ENCODE peak calls at places on chromosomes 2 and 18, in four cellular contexts. W is suprapubic skin, Y is left ventricle myocardium inferior, T is skeletal muscle cell. S is an unnamed sample.

GRCh38 chr2:19786408-19787058 is 115.2 kb downstream of the TTC32 start:
- DNase-seq in Y (no peak), T (peak), W (no peak), S (peak)

GRCh38 chr18:62436636-62437519 is 85.9 kb upstream of the ZCCHC2 start:
- DNase-seq in T (peak), W (peak), Y (peak), S (no peak)

GRCh38 chr2:227411320-227411989 is 23.7 kb upstream of the SCYGR1 start:
- DNase-seq in W (no peak), Y (no peak), T (no peak), S (peak)

GRCh38 chr18:36354989-36355388 is 57.5 kb downstream of the FHOD3 start:
- DNase-seq in Y (no peak), W (no peak), T (peak), S (no peak)

GRCh38 chr18:6024740-6025139 is 129.4 kb upstream of the TMEM200C start:
- DNase-seq in Y (no peak), W (no peak), T (no peak), S (no peak)

GRCh38 chr2:46824611-46825010 is 91.0 kb downstream of the MCFD2 start:
- DNase-seq in W (no peak), Y (no peak), T (no peak), S (no peak)

GRCh38 chr2:189131986-189132385 is 47.6 kb downstream of the COL5A2 start:
- DNase-seq in T (no peak), W (no peak), Y (no peak), S (no peak)

GRCh38 chr2:72276876-72277275 is 129.2 kb upstream of the CYP26B1 start:
- DNase-seq in W (no peak), Y (no peak), T (no peak), S (no peak)

GRCh38 chr2:17713291-17713690 is 40.3 kb downstream of the SMC6 start:
- DNase-seq in W (no peak), Y (no peak), T (no peak), S (no peak)

GRCh38 chr18:44681611-44682010 is 923 bp downstream of the SETBP1 start:
- DNase-seq in W (no peak), T (no peak), Y (no peak), S (no peak)

GRCh38 chr18:21740724-21741510 is at the start of gene MIB1:
- DNase-seq in Y (peak), T (peak), W (peak), S (no peak)

GRCh38 chr18:388198-388597 is 112.3 kb downstream of the COLEC12 start:
- DNase-seq in W (no peak), Y (no peak), T (no peak), S (no peak)

GRCh38 chr2:16030206-16031054 is 90.1 kb downstream of the MYCN start:
- DNase-seq in W (no peak), Y (no peak), T (no peak), S (no peak)

GRCh38 chr2:19611491-19612332 is 253.3 kb upstream of the OSR1 start:
- DNase-seq in W (no peak), Y (no peak), T (peak), S (peak)

GRCh38 chr18:6885992-6886823 is 156.7 kb downstream of the ARHGAP28 start:
- DNase-seq in T (no peak), Y (no peak), W (no peak), S (peak)

GRCh38 chr2:191923652-191923997 is 76.7 kb upstream of the CAVIN2 start:
- DNase-seq in W (no peak), T (no peak), Y (no peak), S (no peak)

GRCh38 chr2:194867328-194867727 is 789.7 kb upstream of the SLC39A10 start:
- DNase-seq in Y (no peak), W (no peak), T (no peak), S (no peak)

GRCh38 chr2:147416099-147416498 is 428.7 kb upstream of the ACVR2A start:
- DNase-seq in W (no peak), T (no peak), Y (no peak), S (no peak)

GRCh38 chr2:98212291-98212690 is 125.3 kb downstream of the VWA3B start:
- DNase-seq in Y (no peak), T (no peak), W (no peak), S (no peak)